ENCODE peak calls at places on chromosome 18, in four cellular contexts. F is fibroblast of pulmonary artery, Y is Daoy, B is cardiac muscle cell. W is an unnamed sample.

GRCh38 chr18:10424576-10425314 is 29.7 kb upstream of the APCDD1 start:
- DNase-seq in F (no peak), Y (no peak), B (peak; percentile 58), W (no peak)

GRCh38 chr18:23689031-23689615 is at the start of gene LAMA3:
- DNase-seq in F (no peak), Y (peak; percentile 57), B (peak; percentile 46), W (no peak)

GRCh38 chr18:3104190-3105054 is 91.5 kb upstream of the LPIN2 start:
- DNase-seq in F (peak; percentile 92), Y (no peak), B (peak; percentile 62), W (peak; percentile 72)

GRCh38 chr18:30358545-30358944 is 684.0 kb downstream of the DSC3 start:
- DNase-seq in F (peak; percentile 77), Y (peak; percentile 41), B (peak; percentile 52), W (peak; percentile 37)

GRCh38 chr18:59917422-59917821 is 17.6 kb downstream of the PMAIP1 start:
- DNase-seq in F (peak; percentile 82), Y (peak; percentile 66), B (peak; percentile 73), W (no peak)

GRCh38 chr18:34115409-34116081 is 109.2 kb downstream of the NOL4 start:
- DNase-seq in F (peak; percentile 8), Y (peak; percentile 19), B (peak; percentile 6), W (no peak)

GRCh38 chr18:32018331-32019250 is at the start of gene RNF125:
- DNase-seq in F (peak; percentile 75), Y (peak; percentile 70), B (peak; percentile 88), W (peak; percentile 91)

GRCh38 chr18:76145506-76145905 is 349.5 kb downstream of the ZNF516 start:
- DNase-seq in F (no peak), Y (no peak), B (no peak), W (no peak)

GRCh38 chr18:63082661-63083531 is 236.7 kb downstream of the BCL2 start:
- DNase-seq in F (peak; percentile 10), Y (no peak), B (peak; percentile 52), W (peak; percentile 56)

GRCh38 chr18:26792661-26793060 is 72.8 kb downstream of the AQP4 start:
- DNase-seq in F (peak; percentile 70), Y (peak; percentile 57), B (peak; percentile 52), W (peak; percentile 83)

GRCh38 chr18:76443519-76444435 is 51.3 kb downstream of the ZNF516 start:
- DNase-seq in F (no peak), Y (no peak), B (no peak), W (no peak)

GRCh38 chr18:25231327-25231691 is 120.7 kb downstream of the ZNF521 start:
- DNase-seq in F (no peak), Y (no peak), B (no peak), W (no peak)

GRCh38 chr18:59272971-59273935 is at the start of gene RAX:
- DNase-seq in F (peak; percentile 14), Y (peak; percentile 83), B (peak; percentile 22), W (no peak)

W was measured in fibroblast of lung.